ENCODE peak calls at places on chromosomes 7 and 10, in ten cellular contexts. One of them, this sample, is unnamed.

GRCh38 chr7:120591-120991 is 71.8 kb upstream of the FAM20C start:
- DNase-seq in A549: no peak
- DNase-seq in right atrium auricular region: no peak
- DNase-seq in type B pancreatic cell: no peak
- DNase-seq in adrenal gland: no peak
- DNase-seq in RWPE1: no peak
- DNase-seq in fibroblast of villous mesenchyme: no peak
- DNase-seq in left ventricle myocardium inferior: no peak
- DNase-seq in psoas muscle: no peak
- DNase-seq in HCT116: no peak
- DNase-seq in this sample: no peak

GRCh38 chr10:35328404-35329037 is 7.8 kb upstream of the CCNY start:
- DNase-seq in A549: no peak
- DNase-seq in right atrium auricular region: no peak
- DNase-seq in type B pancreatic cell: no peak
- DNase-seq in adrenal gland: no peak
- DNase-seq in RWPE1: no peak
- DNase-seq in fibroblast of villous mesenchyme: peak
- DNase-seq in left ventricle myocardium inferior: no peak
- DNase-seq in psoas muscle: no peak
- DNase-seq in HCT116: no peak
- DNase-seq in this sample: no peak

GRCh38 chr10:96831867-96832720 is at the start of gene LCOR:
- DNase-seq in A549: peak
- DNase-seq in right atrium auricular region: peak
- DNase-seq in type B pancreatic cell: peak
- DNase-seq in adrenal gland: peak
- DNase-seq in RWPE1: peak
- DNase-seq in fibroblast of villous mesenchyme: peak
- DNase-seq in left ventricle myocardium inferior: peak
- DNase-seq in psoas muscle: peak
- DNase-seq in HCT116: peak
- DNase-seq in this sample: peak

GRCh38 chr7:27835408-27835807 is 95.4 kb downstream of the TAX1BP1 start:
- DNase-seq in A549: no peak
- DNase-seq in right atrium auricular region: no peak
- DNase-seq in type B pancreatic cell: no peak
- DNase-seq in adrenal gland: no peak
- DNase-seq in RWPE1: no peak
- DNase-seq in fibroblast of villous mesenchyme: peak
- DNase-seq in left ventricle myocardium inferior: no peak
- DNase-seq in psoas muscle: no peak
- DNase-seq in HCT116: no peak
- DNase-seq in this sample: no peak

GRCh38 chr10:67936416-67936815 is 52.0 kb downstream of the SIRT1 start:
- DNase-seq in A549: no peak
- DNase-seq in right atrium auricular region: no peak
- DNase-seq in type B pancreatic cell: no peak
- DNase-seq in adrenal gland: no peak
- DNase-seq in RWPE1: no peak
- DNase-seq in fibroblast of villous mesenchyme: peak
- DNase-seq in left ventricle myocardium inferior: no peak
- DNase-seq in psoas muscle: no peak
- DNase-seq in HCT116: no peak
- DNase-seq in this sample: no peak

GRCh38 chr7:69622960-69623359 is 24.7 kb downstream of the AUTS2 start:
- DNase-seq in A549: no peak
- DNase-seq in right atrium auricular region: no peak
- DNase-seq in type B pancreatic cell: no peak
- DNase-seq in adrenal gland: no peak
- DNase-seq in RWPE1: no peak
- DNase-seq in fibroblast of villous mesenchyme: no peak
- DNase-seq in left ventricle myocardium inferior: no peak
- DNase-seq in psoas muscle: no peak
- DNase-seq in HCT116: no peak
- DNase-seq in this sample: no peak

GRCh38 chr7:15507708-15508107 is 54.1 kb downstream of the AGMO start:
- DNase-seq in A549: no peak
- DNase-seq in right atrium auricular region: no peak
- DNase-seq in type B pancreatic cell: no peak
- DNase-seq in adrenal gland: no peak
- DNase-seq in RWPE1: no peak
- DNase-seq in fibroblast of villous mesenchyme: no peak
- DNase-seq in left ventricle myocardium inferior: no peak
- DNase-seq in psoas muscle: no peak
- DNase-seq in HCT116: no peak
- DNase-seq in this sample: no peak

GRCh38 chr7:18103436-18104218 is 76.0 kb upstream of the PRPS1L1 start:
- DNase-seq in A549: no peak
- DNase-seq in right atrium auricular region: no peak
- DNase-seq in type B pancreatic cell: no peak
- DNase-seq in adrenal gland: no peak
- DNase-seq in RWPE1: no peak
- DNase-seq in fibroblast of villous mesenchyme: no peak
- DNase-seq in left ventricle myocardium inferior: no peak
- DNase-seq in psoas muscle: no peak
- DNase-seq in HCT116: no peak
- DNase-seq in this sample: no peak

GRCh38 chr10:110746254-110746826 is 102.2 kb downstream of the RBM20 start:
- DNase-seq in A549: peak
- DNase-seq in right atrium auricular region: peak
- DNase-seq in type B pancreatic cell: no peak
- DNase-seq in adrenal gland: peak
- DNase-seq in RWPE1: peak
- DNase-seq in fibroblast of villous mesenchyme: peak
- DNase-seq in left ventricle myocardium inferior: no peak
- DNase-seq in psoas muscle: peak
- DNase-seq in HCT116: peak
- DNase-seq in this sample: peak

GRCh38 chr7:106779877-106780276 is 85.2 kb upstream of the PIK3CG start:
- DNase-seq in A549: peak
- DNase-seq in right atrium auricular region: no peak
- DNase-seq in type B pancreatic cell: no peak
- DNase-seq in adrenal gland: no peak
- DNase-seq in RWPE1: no peak
- DNase-seq in fibroblast of villous mesenchyme: no peak
- DNase-seq in left ventricle myocardium inferior: no peak
- DNase-seq in psoas muscle: no peak
- DNase-seq in HCT116: peak
- DNase-seq in this sample: peak

GRCh38 chr10:50805981-50806622 is 66.4 kb downstream of the ASAH2B start:
- DNase-seq in A549: no peak
- DNase-seq in right atrium auricular region: no peak
- DNase-seq in type B pancreatic cell: no peak
- DNase-seq in adrenal gland: no peak
- DNase-seq in RWPE1: no peak
- DNase-seq in fibroblast of villous mesenchyme: no peak
- DNase-seq in left ventricle myocardium inferior: no peak
- DNase-seq in psoas muscle: no peak
- DNase-seq in HCT116: no peak
- DNase-seq in this sample: no peak

GRCh38 chr7:24824400-24824799 is 67.1 kb upstream of the GSDME start:
- DNase-seq in A549: no peak
- DNase-seq in right atrium auricular region: no peak
- DNase-seq in type B pancreatic cell: no peak
- DNase-seq in adrenal gland: no peak
- DNase-seq in RWPE1: no peak
- DNase-seq in fibroblast of villous mesenchyme: no peak
- DNase-seq in left ventricle myocardium inferior: no peak
- DNase-seq in psoas muscle: no peak
- DNase-seq in HCT116: peak
- DNase-seq in this sample: no peak

GRCh38 chr10:71964669-71965515 is 697 bp downstream of the CHST3 start:
- DNase-seq in A549: peak
- DNase-seq in right atrium auricular region: peak
- DNase-seq in type B pancreatic cell: no peak
- DNase-seq in adrenal gland: peak
- DNase-seq in RWPE1: peak
- DNase-seq in fibroblast of villous mesenchyme: peak
- DNase-seq in left ventricle myocardium inferior: peak
- DNase-seq in psoas muscle: peak
- DNase-seq in HCT116: no peak
- DNase-seq in this sample: peak

GRCh38 chr7:67618569-67619543 is 622.2 kb downstream of the TYW1 start:
- DNase-seq in A549: peak
- DNase-seq in right atrium auricular region: no peak
- DNase-seq in type B pancreatic cell: no peak
- DNase-seq in adrenal gland: peak
- DNase-seq in RWPE1: no peak
- DNase-seq in fibroblast of villous mesenchyme: no peak
- DNase-seq in left ventricle myocardium inferior: peak
- DNase-seq in psoas muscle: no peak
- DNase-seq in HCT116: no peak
- DNase-seq in this sample: no peak

GRCh38 chr7:1920266-1920681 is 250.2 kb downstream of the ELFN1 start:
- DNase-seq in A549: no peak
- DNase-seq in right atrium auricular region: no peak
- DNase-seq in type B pancreatic cell: no peak
- DNase-seq in adrenal gland: no peak
- DNase-seq in RWPE1: no peak
- DNase-seq in fibroblast of villous mesenchyme: peak
- DNase-seq in left ventricle myocardium inferior: no peak
- DNase-seq in psoas muscle: peak
- DNase-seq in HCT116: no peak
- DNase-seq in this sample: no peak

GRCh38 chr10:73110345-73110849 is at the start of gene NUDT13:
- DNase-seq in A549: peak
- DNase-seq in right atrium auricular region: peak
- DNase-seq in type B pancreatic cell: no peak
- DNase-seq in adrenal gland: peak
- DNase-seq in RWPE1: peak
- DNase-seq in fibroblast of villous mesenchyme: peak
- DNase-seq in left ventricle myocardium inferior: peak
- DNase-seq in psoas muscle: peak
- DNase-seq in HCT116: peak
- DNase-seq in this sample: peak

GRCh38 chr7:91088156-91088555 is 176.1 kb upstream of the FZD1 start:
- DNase-seq in A549: no peak
- DNase-seq in right atrium auricular region: no peak
- DNase-seq in type B pancreatic cell: no peak
- DNase-seq in adrenal gland: no peak
- DNase-seq in RWPE1: no peak
- DNase-seq in fibroblast of villous mesenchyme: no peak
- DNase-seq in left ventricle myocardium inferior: no peak
- DNase-seq in psoas muscle: no peak
- DNase-seq in HCT116: no peak
- DNase-seq in this sample: no peak

GRCh38 chr7:81684513-81685262 is 85.2 kb downstream of the HGF start:
- DNase-seq in A549: peak
- DNase-seq in right atrium auricular region: peak
- DNase-seq in type B pancreatic cell: no peak
- DNase-seq in adrenal gland: peak
- DNase-seq in RWPE1: peak
- DNase-seq in fibroblast of villous mesenchyme: peak
- DNase-seq in left ventricle myocardium inferior: peak
- DNase-seq in psoas muscle: peak
- DNase-seq in HCT116: peak
- DNase-seq in this sample: no peak

DNA sequence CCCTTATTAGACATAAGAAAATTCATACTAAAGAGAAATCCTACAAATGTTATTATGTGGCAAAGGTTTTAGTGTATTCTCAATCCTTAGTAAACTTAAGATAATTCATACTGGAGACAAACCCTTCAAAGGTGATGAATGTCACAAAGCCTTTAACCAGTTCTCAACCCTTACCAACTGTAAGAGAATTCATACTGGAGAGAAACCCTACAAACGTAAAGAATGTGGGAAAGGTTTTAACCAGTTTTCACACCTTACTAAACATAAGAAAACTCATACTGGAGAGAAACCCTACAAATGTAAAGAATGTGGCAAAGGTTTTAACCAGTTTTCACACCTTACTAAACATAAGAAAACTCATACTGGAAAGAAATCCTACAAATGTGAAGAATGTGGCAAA is 93.2 kb downstream of the ZNF680 start:
- DNase-seq in A549: no peak
- DNase-seq in right atrium auricular region: no peak
- DNase-seq in type B pancreatic cell: no peak
- DNase-seq in adrenal gland: no peak
- DNase-seq in RWPE1: no peak
- DNase-seq in fibroblast of villous mesenchyme: no peak
- DNase-seq in left ventricle myocardium inferior: no peak
- DNase-seq in psoas muscle: no peak
- DNase-seq in HCT116: no peak
- DNase-seq in this sample: no peak
- TF ChIP-seq CTCF in A549: no peak
- TF ChIP-seq CTCF in right atrium auricular region: no peak
- TF ChIP-seq CTCF in type B pancreatic cell: no peak
- TF ChIP-seq CTCF in adrenal gland: no peak
- TF ChIP-seq CTCF in RWPE1: no peak
- TF ChIP-seq CTCF in fibroblast of villous mesenchyme: no peak
- TF ChIP-seq CTCF in left ventricle myocardium inferior: no peak
- TF ChIP-seq CTCF in psoas muscle: no peak
- TF ChIP-seq CTCF in HCT116: no peak
- TF ChIP-seq CTCF in this sample: no peak

GRCh38 chr10:120328647-120329046 is 128.4 kb upstream of the PLPP4 start:
- DNase-seq in A549: no peak
- DNase-seq in right atrium auricular region: no peak
- DNase-seq in type B pancreatic cell: no peak
- DNase-seq in adrenal gland: no peak
- DNase-seq in RWPE1: no peak
- DNase-seq in fibroblast of villous mesenchyme: no peak
- DNase-seq in left ventricle myocardium inferior: no peak
- DNase-seq in psoas muscle: no peak
- DNase-seq in HCT116: no peak
- DNase-seq in this sample: no peak
- TF ChIP-seq CTCF in A549: no peak
- TF ChIP-seq CTCF in right atrium auricular region: no peak
- TF ChIP-seq CTCF in type B pancreatic cell: no peak
- TF ChIP-seq CTCF in adrenal gland: no peak
- TF ChIP-seq CTCF in RWPE1: no peak
- TF ChIP-seq CTCF in fibroblast of villous mesenchyme: no peak
- TF ChIP-seq CTCF in left ventricle myocardium inferior: no peak
- TF ChIP-seq CTCF in psoas muscle: no peak
- TF ChIP-seq CTCF in HCT116: no peak
- TF ChIP-seq CTCF in this sample: no peak

DNA sequence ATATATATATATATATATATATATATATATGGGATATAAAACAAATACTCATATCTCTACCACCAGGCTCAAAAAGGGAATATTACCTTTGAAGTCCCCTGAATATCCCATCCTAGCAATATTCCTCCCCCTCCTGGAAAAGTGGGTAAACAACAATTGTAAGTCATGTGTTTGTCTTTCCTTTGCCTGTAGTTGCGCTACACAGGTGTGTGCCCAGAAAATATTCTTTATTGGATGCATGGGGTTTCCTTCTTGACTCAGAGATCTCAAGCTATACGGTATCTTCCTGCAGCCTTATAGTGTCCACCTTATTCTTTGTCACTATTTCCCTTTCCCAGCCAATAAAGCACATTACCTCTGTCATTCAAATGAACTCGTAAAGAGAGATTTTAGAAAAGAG is 54.2 kb downstream of the MET start:
- DNase-seq in A549: no peak
- DNase-seq in right atrium auricular region: no peak
- DNase-seq in type B pancreatic cell: no peak
- DNase-seq in adrenal gland: no peak
- DNase-seq in RWPE1: no peak
- DNase-seq in fibroblast of villous mesenchyme: no peak
- DNase-seq in left ventricle myocardium inferior: no peak
- DNase-seq in psoas muscle: no peak
- DNase-seq in HCT116: no peak
- DNase-seq in this sample: no peak
- TF ChIP-seq CTCF in A549: no peak
- TF ChIP-seq CTCF in right atrium auricular region: no peak
- TF ChIP-seq CTCF in type B pancreatic cell: no peak
- TF ChIP-seq CTCF in adrenal gland: no peak
- TF ChIP-seq CTCF in RWPE1: no peak
- TF ChIP-seq CTCF in fibroblast of villous mesenchyme: no peak
- TF ChIP-seq CTCF in left ventricle myocardium inferior: no peak
- TF ChIP-seq CTCF in psoas muscle: no peak
- TF ChIP-seq CTCF in HCT116: no peak
- TF ChIP-seq CTCF in this sample: no peak

GRCh38 chr7:5450549-5451327 is 27.1 kb upstream of the TNRC18 start:
- DNase-seq in A549: peak
- DNase-seq in right atrium auricular region: no peak
- DNase-seq in type B pancreatic cell: no peak
- DNase-seq in adrenal gland: peak
- DNase-seq in RWPE1: peak
- DNase-seq in fibroblast of villous mesenchyme: peak
- DNase-seq in left ventricle myocardium inferior: peak
- DNase-seq in psoas muscle: peak
- DNase-seq in HCT116: no peak
- DNase-seq in this sample: peak
- TF ChIP-seq CTCF in A549: peak
- TF ChIP-seq CTCF in right atrium auricular region: peak
- TF ChIP-seq CTCF in type B pancreatic cell: peak
- TF ChIP-seq CTCF in adrenal gland: peak
- TF ChIP-seq CTCF in RWPE1: peak
- TF ChIP-seq CTCF in fibroblast of villous mesenchyme: peak
- TF ChIP-seq CTCF in left ventricle myocardium inferior: peak
- TF ChIP-seq CTCF in psoas muscle: peak
- TF ChIP-seq CTCF in HCT116: peak
- TF ChIP-seq CTCF in this sample: peak

This sample was measured in progenitor cell of endocrine pancreas.